ENCODE peak calls at places on chromosomes 4 and X, in eight cellular contexts. O, I, N, L, T, G, Z and R are unnamed samples.

GRCh38 chrX:77275392-77275791 is 171.8 kb upstream of the FGF16 start:
- DNase-seq in O (no peak), I (no peak), N (peak), L (no peak), T (no peak), G (no peak), Z (no peak), R (no peak)

GRCh38 chr4:99863-100262 is 24.4 kb upstream of the ZNF718 start:
- DNase-seq in O (no peak), I (no peak), N (no peak), L (no peak), T (no peak), G (no peak), Z (no peak), R (no peak)

GRCh38 chr4:80171656-80172055 is 25.6 kb upstream of the PRDM8 start:
- DNase-seq in O (no peak), I (no peak), N (no peak), L (no peak), T (no peak), G (no peak), Z (no peak), R (no peak)

GRCh38 chr4:45004847-45005565 is 278.6 kb upstream of the GNPDA2 start:
- DNase-seq in O (no peak), I (no peak), N (no peak), L (no peak), T (no peak), G (no peak), Z (no peak), R (no peak)

GRCh38 chrX:153882086-153882498 is 3.9 kb downstream of the L1CAM start:
- DNase-seq in O (no peak), I (no peak), N (peak), L (no peak), T (no peak), G (no peak), Z (no peak), R (no peak)

GRCh38 chr4:118758293-118758692 is 73.1 kb downstream of the METTL14 start:
- DNase-seq in O (no peak), I (no peak), N (no peak), L (no peak), T (no peak), G (no peak), Z (no peak), R (no peak)

GRCh38 chrX:14718403-14718802 is 154.5 kb downstream of the FANCB start:
- DNase-seq in O (no peak), I (no peak), N (peak), L (no peak), T (no peak), G (no peak), Z (no peak), R (no peak)

GRCh38 chrX:522456-522855 is 108.1 kb upstream of the SHOX start:
- DNase-seq in O (no peak), I (no peak), N (no peak), L (no peak), T (no peak), G (no peak), Z (no peak), R (no peak)

GRCh38 chr4:76373919-76374552 is 46.9 kb downstream of the CCDC158 start:
- DNase-seq in O (no peak), I (no peak), N (peak), L (no peak), T (peak), G (no peak), Z (no peak), R (peak)

DNA sequence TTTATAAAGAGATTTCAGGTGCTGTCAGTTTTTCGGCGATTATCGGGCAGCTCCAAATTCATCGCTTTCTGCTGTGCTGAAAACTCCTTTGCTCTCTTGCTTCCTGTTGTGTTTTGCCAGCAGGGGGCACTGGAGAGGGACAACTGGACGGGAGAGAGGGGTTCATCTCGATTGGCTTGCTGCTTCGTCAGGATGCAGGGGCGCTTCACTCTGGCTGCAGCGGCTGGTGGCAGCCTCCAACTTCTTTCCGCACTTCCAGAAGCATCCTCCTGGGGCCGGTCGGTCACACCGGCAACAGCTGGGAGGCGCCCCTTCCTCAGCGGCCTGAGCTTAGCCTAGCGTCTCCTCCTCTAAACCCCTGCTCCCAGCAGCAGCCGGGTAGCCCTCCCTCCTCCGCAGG is 29.5 kb downstream of the MSL3 start:
- DNase-seq in O (peak), I (no peak), N (peak), L (peak), T (no peak), G (peak), Z (peak), R (peak)
- TF ChIP-seq CTCF in O (peak), I (peak), N (peak), L (peak), T (peak), G (peak), Z (peak), R (peak)

DNA sequence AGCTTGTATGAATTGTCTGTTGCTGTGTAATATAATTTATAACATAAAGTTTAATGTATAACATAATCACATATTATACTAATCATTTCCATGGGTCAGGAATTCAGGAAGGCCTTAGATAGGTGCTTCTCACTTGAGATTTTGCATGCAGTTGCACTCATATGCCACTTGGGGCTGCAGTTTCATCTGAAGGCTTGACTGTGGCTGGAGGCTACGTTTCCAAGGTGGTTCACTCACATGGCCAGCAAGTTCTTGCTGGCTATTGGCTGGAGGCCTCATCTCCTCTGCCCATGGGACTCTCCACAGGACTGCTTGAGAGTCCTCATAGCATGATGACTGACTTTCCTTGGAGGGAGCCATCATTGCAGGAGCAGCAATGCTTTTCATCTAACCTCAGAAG is 53.4 kb upstream of the STX18 start:
- DNase-seq in O (no peak), I (no peak), N (no peak), L (no peak), T (no peak), G (no peak), Z (no peak), R (no peak)
- TF ChIP-seq CTCF in O (peak), I (no peak), N (peak), L (no peak), T (no peak), G (peak), Z (no peak), R (no peak)

GRCh38 chrX:50206753-50207152 is 2.2 kb downstream of the CCNB3 start:
- DNase-seq in O (no peak), I (no peak), N (no peak), L (no peak), T (no peak), G (no peak), Z (no peak), R (no peak)
- TF ChIP-seq CTCF in O (no peak), I (no peak), N (no peak), L (no peak), T (no peak), G (peak), Z (no peak), R (no peak)

GRCh38 chr4:111475001-111475400 is 670.3 kb upstream of the FAM241A start:
- DNase-seq in O (peak), I (no peak), N (peak), L (peak), T (no peak), G (peak), Z (no peak), R (peak)
- TF ChIP-seq CTCF in O (peak), I (peak), N (peak), L (peak), T (peak), G (peak), Z (no peak), R (peak)

GRCh38 chr4:88527787-88528186 is 4.2 kb upstream of the PYURF start:
- DNase-seq in O (no peak), I (no peak), N (no peak), L (no peak), T (no peak), G (no peak), Z (no peak), R (no peak)

GRCh38 chr4:88522702-88523324 is 763 bp downstream of the PYURF start:
- DNase-seq in O (no peak), I (no peak), N (peak), L (peak), T (no peak), G (no peak), Z (peak), R (peak)

GRCh38 chr4:88528861-88529260 is 5.3 kb upstream of the PYURF start:
- DNase-seq in O (no peak), I (no peak), N (no peak), L (no peak), T (no peak), G (no peak), Z (no peak), R (peak)

GRCh38 chr4:88523325-88524129 is at the start of gene PYURF:
- DNase-seq in O (peak), I (peak), N (peak), L (peak), T (peak), G (peak), Z (peak), R (peak)

GRCh38 chr4:88526221-88526815 is 2.7 kb upstream of the PYURF start:
- DNase-seq in O (no peak), I (no peak), N (no peak), L (no peak), T (no peak), G (no peak), Z (no peak), R (peak)
- TF ChIP-seq CTCF in O (peak), I (peak), N (no peak), L (no peak), T (peak), G (peak), Z (no peak), R (peak)

GRCh38 chr4:154044118-154044517 is 255.2 kb upstream of the SFRP2 start:
- DNase-seq in O (no peak), I (no peak), N (no peak), L (no peak), T (no peak), G (no peak), Z (no peak), R (no peak)

GRCh38 chr4:154045086-154045485 is 256.2 kb upstream of the SFRP2 start:
- DNase-seq in O (no peak), I (no peak), N (no peak), L (no peak), T (no peak), G (no peak), Z (no peak), R (no peak)

DNA sequence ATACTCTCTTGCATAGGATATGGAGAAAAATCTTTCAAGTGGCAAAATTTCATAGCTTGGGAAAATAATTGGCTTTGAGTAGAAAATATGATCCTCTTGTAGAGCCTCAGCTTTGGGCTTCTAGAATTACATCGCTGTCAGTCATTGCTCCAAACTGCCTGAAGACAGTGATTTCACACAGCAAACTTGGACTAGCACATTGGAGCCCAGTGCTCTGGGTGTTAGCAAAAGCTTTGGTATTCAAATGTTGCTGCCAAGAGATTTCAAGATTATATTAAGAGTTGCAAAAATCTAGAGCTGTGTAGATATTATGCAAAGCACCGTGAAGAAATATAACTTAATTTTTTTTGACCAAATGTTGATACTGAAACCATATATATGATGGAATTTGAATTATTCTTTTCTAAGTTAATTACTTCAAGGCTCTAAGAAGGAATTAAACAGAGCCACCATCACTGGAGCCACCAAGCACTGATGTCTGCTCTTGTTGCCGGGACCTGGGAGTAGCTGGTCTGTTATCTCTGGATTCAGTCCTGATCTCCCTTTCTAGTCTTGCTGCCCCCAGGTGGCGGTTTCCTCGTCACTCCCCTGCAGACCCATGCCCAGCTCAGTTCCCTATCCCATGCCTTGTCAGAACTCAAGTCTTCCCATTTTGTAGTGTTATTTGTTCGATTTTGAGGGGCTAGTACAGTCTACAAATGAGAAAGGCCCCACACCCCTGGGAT is 260.7 kb upstream of the SFRP2 start:
- DNase-seq in O (no peak), I (no peak), N (peak), L (no peak), T (peak), G (peak), Z (no peak), R (peak)
- TF ChIP-seq CTCF in O (peak), I (peak), N (no peak), L (no peak), T (peak), G (peak), Z (no peak), R (no peak)

GRCh38 chr4:163535657-163536056 is 41.2 kb downstream of the TMA16 start:
- DNase-seq in O (no peak), I (no peak), N (no peak), L (no peak), T (no peak), G (no peak), Z (no peak), R (no peak)
- TF ChIP-seq CTCF in O (peak), I (no peak), N (no peak), L (no peak), T (no peak), G (peak), Z (no peak), R (no peak)

GRCh38 chr4:185713731-185714130 is 98.3 kb downstream of the SORBS2 start:
- DNase-seq in O (no peak), I (no peak), N (no peak), L (no peak), T (no peak), G (no peak), Z (no peak), R (no peak)

GRCh38 chr4:185719493-185719843 is 92.5 kb downstream of the SORBS2 start:
- DNase-seq in O (no peak), I (no peak), N (no peak), L (no peak), T (no peak), G (no peak), Z (no peak), R (no peak)

GRCh38 chr4:185716008-185716976 is 95.7 kb downstream of the SORBS2 start:
- DNase-seq in O (no peak), I (no peak), N (no peak), L (peak), T (no peak), G (no peak), Z (no peak), R (no peak)

GRCh38 chr4:185718578-185719492 is 93.2 kb downstream of the SORBS2 start:
- DNase-seq in O (no peak), I (no peak), N (no peak), L (no peak), T (no peak), G (no peak), Z (no peak), R (no peak)

GRCh38 chr4:185717018-185717726 is 94.8 kb downstream of the SORBS2 start:
- DNase-seq in O (no peak), I (no peak), N (no peak), L (peak), T (no peak), G (no peak), Z (no peak), R (no peak)
- TF ChIP-seq CTCF in O (no peak), I (no peak), N (no peak), L (no peak), T (no peak), G (no peak), Z (no peak), R (no peak)

GRCh38 chr4:106303548-106303947 is 12.5 kb downstream of the TBCK start:
- DNase-seq in O (no peak), I (no peak), N (no peak), L (no peak), T (no peak), G (no peak), Z (no peak), R (no peak)

GRCh38 chr4:106304632-106305031 is 11.4 kb downstream of the TBCK start:
- DNase-seq in O (no peak), I (no peak), N (no peak), L (no peak), T (no peak), G (no peak), Z (no peak), R (no peak)

GRCh38 chr4:106297636-106298035 is 18.4 kb downstream of the TBCK start:
- DNase-seq in O (no peak), I (no peak), N (no peak), L (no peak), T (no peak), G (no peak), Z (no peak), R (no peak)

GRCh38 chr4:106299977-106300376 is 16.0 kb downstream of the TBCK start:
- DNase-seq in O (no peak), I (no peak), N (no peak), L (no peak), T (no peak), G (no peak), Z (no peak), R (no peak)

GRCh38 chr4:106301393-106302084 is 14.5 kb downstream of the TBCK start:
- DNase-seq in O (no peak), I (no peak), N (peak), L (no peak), T (no peak), G (no peak), Z (no peak), R (no peak)
- TF ChIP-seq CTCF in O (no peak), I (no peak), N (no peak), L (no peak), T (no peak), G (no peak), Z (no peak), R (no peak)